ENCODE peak calls at places on chromosomes 11 and 22, in seven cellular contexts. I is DMS79; Y is activated T-cell treated with anti-CD3 and anti-CD28 coated beads for 48 hours; T is stimulated activated CD4-positive, alpha-beta T cell treated with anti-CD3 and anti-CD28 coated beads, TNF-alpha, amount 100 ng/mL, for 1 hour; R is MCF 10A; U is H54; P is stimulated activated CD8-positive, alpha-beta memory T cell treated with anti-CD3 and anti-CD28 coated beads, Interleukin-12 subunit alpha, Interleukin-12 subunit beta, amount 100 ng/mL, for 1 hour. Z is an unnamed sample.

GRCh38 chr11:78420796-78421209 is 3.2 kb upstream of the GAB2 start:
- DNase-seq in R (peak; percentile 33), U (peak; percentile 37), Y (peak; percentile 47), T (peak; percentile 29), I (peak; percentile 95), P (no peak), Z (no peak)

GRCh38 chr11:69531717-69532088 is 50.2 kb downstream of the LINC01488 start:
- DNase-seq in T (no peak), Y (no peak), I (no peak), R (no peak), U (no peak), P (no peak), Z (no peak)

GRCh38 chr11:80638296-80638695 is 1197.5 kb upstream of the TENM4 start:
- DNase-seq in I (no peak), Y (no peak), P (no peak), U (no peak), R (peak; percentile 58), T (no peak), Z (no peak)

GRCh38 chr11:94241896-94242295 is 62.5 kb upstream of the IZUMO1R start:
- DNase-seq in Y (no peak), U (no peak), P (no peak), T (no peak), R (no peak), I (no peak), Z (no peak)

GRCh38 chr22:19874307-19875060 is 19.8 kb upstream of the GNB1L start:
- DNase-seq in T (no peak), I (peak; percentile 78), R (no peak), Y (no peak), U (no peak), P (no peak), Z (no peak)

GRCh38 chr11:6611092-6612007 is 666 bp downstream of the TAF10 start:
- DNase-seq in R (no peak), Y (no peak), I (no peak), T (no peak), P (no peak), U (no peak), Z (no peak)

GRCh38 chr22:37887610-37888378 is 18.3 kb upstream of the MICALL1 start:
- DNase-seq in I (no peak), U (no peak), T (no peak), R (peak; percentile 94), P (no peak), Y (no peak), Z (no peak)

GRCh38 chr11:115134886-115135285 is 369.3 kb downstream of the CADM1 start:
- DNase-seq in I (peak; percentile 51), R (no peak), T (no peak), Y (no peak), P (no peak), U (no peak), Z (no peak)

GRCh38 chr22:46561435-46561905 is 24.1 kb upstream of the CELSR1 start:
- DNase-seq in T (no peak), U (no peak), R (peak; percentile 36), Y (peak; percentile 35), I (no peak), P (no peak), Z (no peak)

GRCh38 chr11:3232956-3233355 is 739 bp upstream of the MRGPRE start:
- DNase-seq in U (no peak), T (no peak), R (no peak), I (no peak), P (no peak), Y (no peak), Z (peak; percentile 3)